ENCODE peak calls at places on chromosomes 5 and 9, in four cellular contexts. Q is tibial artery, Y is SK-N-SH, E is thoracic aorta. A is an unnamed sample. For H3K4me1 and H3K27me3, the result is how much of the 10 kb centered on the place peaks cover.

GRCh38 chr9:136220017-136220729 is 15.2 kb upstream of the LHX3 start:
- DNase-seq in Q (no peak), E (no peak), Y (no peak), A (peak)

GRCh38 chr5:140273401-140273877 is 29.5 kb downstream of the PFDN1 start:
- DNase-seq in Y (no peak), Q (peak), E (no peak), A (no peak)

GRCh38 chr5:5271606-5272321 is 131.6 kb downstream of the ADAMTS16 start:
- DNase-seq in Q (no peak), E (no peak), Y (peak), A (no peak)

GRCh38 chr5:132263548-132264261 is 6.2 kb downstream of the PDLIM4 start:
- DNase-seq in Y (peak), E (peak), Q (no peak), A (peak)

GRCh38 chr5:3191585-3191984 is 404.0 kb upstream of the IRX1 start:
- DNase-seq in E (no peak), Y (no peak), Q (no peak), A (no peak)

GRCh38 chr9:13088734-13089427 is 190.6 kb downstream of the MPDZ start:
- DNase-seq in Q (peak), Y (peak), E (no peak), A (peak)

GRCh38 chr5:32542216-32543059 is 42.9 kb upstream of the SUB1 start:
- DNase-seq in E (no peak), Y (no peak), Q (no peak), A (no peak)

GRCh38 chr5:32852535-32852934 is 141.4 kb downstream of the NPR3 start:
- DNase-seq in Q (no peak), Y (no peak), E (no peak), A (peak)

DNA sequence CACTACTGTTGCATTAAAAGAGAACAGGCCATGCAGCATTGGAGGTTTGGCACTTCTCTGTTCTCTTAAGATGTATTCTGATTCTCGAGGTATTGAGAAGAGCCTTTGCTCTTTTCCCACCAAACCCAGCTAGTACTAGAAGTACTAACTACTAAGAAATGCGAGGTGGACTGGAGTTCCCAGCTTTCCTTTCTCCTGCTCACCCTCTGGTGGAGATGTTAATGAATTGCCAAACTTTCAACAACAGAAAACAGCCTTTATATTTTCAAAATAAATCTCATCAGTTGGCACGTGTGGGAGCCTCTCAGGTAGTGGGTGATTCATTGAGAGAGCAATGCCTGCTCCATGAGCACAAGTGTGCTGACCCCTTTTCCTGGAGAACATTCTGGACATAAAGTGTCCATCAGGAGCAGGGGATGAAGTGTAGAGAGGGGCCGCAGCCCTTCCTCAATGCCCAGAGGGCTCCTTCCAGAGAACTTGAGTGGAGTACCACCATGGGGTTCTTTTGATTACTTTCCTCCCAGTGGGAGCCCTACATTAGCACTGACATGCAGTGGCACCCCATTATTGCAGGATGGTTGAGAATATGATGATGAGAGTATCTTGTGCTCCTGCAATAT is 45.7 kb downstream of the TMEM174 start:
- DNase-seq in Q (no peak), E (no peak), Y (no peak), A (peak)
- TF ChIP-seq CTCF in Q (no peak), E (peak), Y (peak), A (peak)

GRCh38 chr5:79511945-79512493 is 1.9 kb downstream of the HOMER1 start:
- DNase-seq in Q (no peak), Y (no peak), E (no peak), A (no peak)

GRCh38 chr5:79508794-79509193 is 5.1 kb downstream of the HOMER1 start:
- DNase-seq in E (no peak), Y (no peak), Q (no peak), A (no peak)

GRCh38 chr5:79512692-79513518 is 1.0 kb downstream of the HOMER1 start:
- DNase-seq in Y (peak), Q (no peak), E (no peak), A (peak)

GRCh38 chr5:79509244-79509880 is 4.6 kb downstream of the HOMER1 start:
- DNase-seq in Q (no peak), Y (no peak), E (no peak), A (no peak)

GRCh38 chr5:79510638-79511037 is 3.3 kb downstream of the HOMER1 start:
- DNase-seq in Q (no peak), E (no peak), Y (no peak), A (no peak)
- H3K4me1 ChIP-seq in Q (under half), E (under half), Y (under half), A (under half)

DNA sequence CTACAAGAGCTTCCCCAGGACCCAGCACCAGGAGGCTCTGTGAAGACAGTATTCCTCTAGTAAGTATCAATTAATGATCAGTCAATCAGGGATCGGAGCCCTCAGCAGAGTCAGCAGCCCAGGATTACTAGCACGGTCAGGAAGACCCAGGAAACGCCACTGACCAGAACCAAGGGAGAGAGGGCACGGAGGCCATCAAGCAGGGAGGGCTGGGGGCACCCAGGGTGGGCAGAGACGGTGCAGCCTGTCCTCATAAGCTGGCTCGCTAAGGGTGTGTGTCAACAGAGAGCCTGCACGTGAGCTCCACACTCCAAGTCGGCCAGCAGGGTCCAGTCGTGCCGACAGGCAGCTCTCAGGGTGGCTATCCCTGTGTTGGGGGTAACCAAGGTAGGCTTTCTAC is 29.0 kb downstream of the VAV2 start:
- DNase-seq in E (no peak), Q (no peak), Y (no peak), A (no peak)
- H3K27me3 ChIP-seq in E (under half), Q (under half), Y (under half), A (under half)

GRCh38 chr5:126452477-126452876 is 29.3 kb downstream of the GRAMD2B start:
- DNase-seq in E (no peak), Y (no peak), Q (no peak), A (no peak)
- TF ChIP-seq CTCF in E (no peak), Y (no peak), Q (no peak), A (no peak)

DNA sequence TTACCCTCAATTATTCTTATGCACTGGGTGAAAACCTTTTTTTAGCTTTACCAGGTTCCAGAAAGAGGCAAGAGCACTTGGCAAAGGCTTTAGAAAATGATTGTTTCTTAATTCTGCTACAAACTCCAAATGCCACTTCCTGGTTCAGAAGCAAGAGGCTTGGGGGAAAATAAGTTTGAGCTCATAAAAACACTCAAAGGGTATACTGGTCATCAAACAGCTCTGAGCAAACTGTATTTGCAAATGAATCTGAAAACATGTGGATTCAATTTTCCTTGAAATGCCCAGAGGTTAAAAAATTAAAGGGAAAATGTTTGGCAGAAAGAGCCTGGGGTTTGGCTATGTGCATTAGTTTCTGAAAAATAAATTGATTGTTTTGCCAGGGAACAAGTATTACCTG is 615.5 kb downstream of the EBF1 start:
- DNase-seq in Y (peak), Q (no peak), E (no peak), A (no peak)
- H3K4me1 ChIP-seq in Y (under half), Q (under half), E (under half), A (under half)

GRCh38 chr9:120536094-120536493 is 43.9 kb downstream of the CDK5RAP2 start:
- DNase-seq in Y (no peak), E (no peak), Q (no peak), A (no peak)
- H3K27me3 ChIP-seq in Y (under half), E (under half), Q (under half), A (under half)

GRCh38 chr9:18060304-18060934 is 413.5 kb upstream of the ADAMTSL1 start:
- DNase-seq in E (no peak), Y (peak), Q (no peak), A (no peak)
- TF ChIP-seq CTCF in E (no peak), Y (peak), Q (no peak), A (peak)

GRCh38 chr9:96071245-96072124 is 196.0 kb downstream of the ERCC6L2 start:
- DNase-seq in Q (no peak), Y (peak), E (no peak), A (peak)
- H3K4me1 ChIP-seq in Q (under half), Y (under half), E (under half), A (under half)

A was measured in endodermal cell.